ENCODE peak calls at places on chromosomes 1 and 21, in eight cellular contexts. M is K562; B is PC-9; Z is MM.1S; C is SK-N-SH; J is CD8-positive, alpha-beta T cell; N is uterus; P is upper lobe of left lung. Q is an unnamed sample. For H3K4me1, the result is how much of the 10 kb centered on the place peaks cover.

GRCh38 chr1:165452336-165453130 is 7.6 kb upstream of the RXRG start:
- DNase-seq in C (no peak), B (no peak), J (no peak), M (no peak), Z (no peak), P (no peak), N (no peak), Q (no peak)

GRCh38 chr1:202561726-202562442 is 148.4 kb downstream of the SYT2 start:
- DNase-seq in N (no peak), J (no peak), Z (peak), B (no peak), P (no peak), C (no peak), M (no peak), Q (no peak)

GRCh38 chr21:32920474-32920873 is 105.3 kb upstream of the OLIG2 start:
- DNase-seq in N (no peak), C (no peak), B (no peak), J (no peak), Z (no peak), P (no peak), M (no peak), Q (no peak)

GRCh38 chr1:58584082-58584895 is 7.2 kb upstream of the TACSTD2 start:
- DNase-seq in C (no peak), N (peak), P (peak), J (no peak), M (peak), B (peak), Z (peak), Q (no peak)

GRCh38 chr1:200435200-200435780 is 25.5 kb upstream of the ZNF281 start:
- DNase-seq in J (no peak), B (no peak), C (no peak), M (no peak), N (no peak), P (no peak), Z (no peak), Q (no peak)

GRCh38 chr1:218496561-218496960 is 151.4 kb downstream of the TGFB2 start:
- DNase-seq in N (no peak), J (no peak), B (peak), Z (no peak), P (no peak), M (no peak), C (no peak), Q (no peak)

GRCh38 chr1:210262897-210263272 is 30.3 kb downstream of the SERTAD4 start:
- DNase-seq in Z (no peak), N (no peak), P (no peak), C (no peak), M (no peak), J (no peak), B (no peak), Q (no peak)

GRCh38 chr1:228177936-228178710 is 12.5 kb downstream of the IBA57 start:
- DNase-seq in Z (no peak), C (no peak), B (no peak), M (no peak), P (no peak), J (no peak), N (no peak), Q (no peak)

GRCh38 chr21:14263879-14264278 is 47.9 kb downstream of the RBM11 start:
- DNase-seq in Z (no peak), C (no peak), B (no peak), N (no peak), P (no peak), M (peak), J (no peak), Q (no peak)

GRCh38 chr1:79811173-79811572 is 804.6 kb upstream of the ADGRL4 start:
- DNase-seq in M (no peak), Z (no peak), N (no peak), J (no peak), P (no peak), B (peak), C (no peak), Q (no peak)

GRCh38 chr1:29518183-29518835 is 282.0 kb downstream of the PTPRU start:
- DNase-seq in B (no peak), C (no peak), N (no peak), M (no peak), Z (no peak), J (no peak), P (no peak), Q (no peak)

GRCh38 chr1:245113649-245114048 is 41.1 kb upstream of the KIF26B start:
- DNase-seq in M (no peak), N (no peak), P (no peak), J (no peak), Z (no peak), B (no peak), C (no peak), Q (no peak)

GRCh38 chr1:202161151-202162048 is 998 bp upstream of the PTPN7 start:
- DNase-seq in J (no peak), N (no peak), B (no peak), Z (no peak), C (no peak), M (peak), P (no peak), Q (no peak)

GRCh38 chr1:10419351-10419750 is 10.9 kb upstream of the CENPS start:
- DNase-seq in Z (no peak), B (no peak), J (no peak), N (no peak), M (no peak), C (no peak), P (no peak), Q (no peak)

GRCh38 chr1:116465845-116466685 is 93.0 kb downstream of the ATP1A1 start:
- DNase-seq in B (no peak), Z (no peak), N (no peak), C (no peak), M (no peak), P (no peak), J (no peak), Q (no peak)

GRCh38 chr1:233315718-233316301 is 11.7 kb upstream of the MAP3K21 start:
- DNase-seq in Z (no peak), B (no peak), P (no peak), M (no peak), J (no peak), C (no peak), N (no peak), Q (no peak)

GRCh38 chr1:233627823-233628222 is 13.9 kb downstream of the KCNK1 start:
- DNase-seq in J (no peak), C (no peak), M (no peak), Z (peak), B (peak), P (no peak), N (no peak), Q (no peak)

GRCh38 chr21:15894596-15894995 is 164.8 kb downstream of the USP25 start:
- DNase-seq in N (no peak), B (no peak), J (no peak), P (no peak), M (no peak), Z (no peak), C (peak), Q (no peak)

GRCh38 chr1:54326577-54327385 is 79.4 kb downstream of the SSBP3 start:
- DNase-seq in M (no peak), J (no peak), P (no peak), N (no peak), B (no peak), C (no peak), Z (no peak), Q (no peak)

GRCh38 chr1:78091215-78091813 is 45.5 kb downstream of the GIPC2 start:
- DNase-seq in C (no peak), J (no peak), N (no peak), Z (no peak), M (peak), B (no peak), P (no peak), Q (no peak)

GRCh38 chr1:236083650-236084385 is 18.9 kb upstream of the NID1 start:
- DNase-seq in C (no peak), P (no peak), M (no peak), Z (no peak), J (no peak), B (no peak), N (no peak), Q (no peak)

GRCh38 chr1:228478912-228479665 is 8.1 kb upstream of the RNF187 start:
- DNase-seq in N (no peak), Z (peak), C (no peak), M (no peak), B (no peak), J (no peak), P (no peak), Q (no peak)

DNA sequence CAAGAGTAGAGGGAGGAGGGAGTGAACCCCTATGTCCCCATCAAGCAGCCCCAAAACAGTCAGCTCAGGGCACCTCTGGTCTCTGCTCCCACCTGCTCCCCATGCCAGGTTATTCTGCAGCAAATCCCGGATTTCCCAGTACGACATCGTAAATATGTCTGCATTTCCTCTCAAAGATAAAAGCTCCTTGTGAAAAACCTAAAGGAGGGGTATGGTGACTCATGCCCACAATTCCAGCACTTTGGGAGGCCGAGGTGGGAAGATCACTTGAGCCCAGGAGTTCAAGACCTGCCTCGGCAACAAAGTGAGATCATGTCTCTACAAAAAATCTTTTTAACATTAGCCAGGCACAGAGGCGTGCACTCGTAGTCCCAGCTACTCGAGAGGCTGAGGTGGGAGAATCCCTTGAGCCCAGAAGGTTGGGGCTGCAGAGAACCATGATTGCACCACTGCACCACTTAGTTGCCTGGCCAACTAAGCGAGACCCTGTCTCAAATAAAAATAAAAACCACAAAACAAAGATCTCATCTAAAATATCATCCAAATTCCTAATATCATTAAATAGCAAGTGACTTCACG is 7.1 kb downstream of the ACOT7 start:
- DNase-seq in N (no peak), M (no peak), J (no peak), P (no peak), Z (no peak), C (no peak), B (no peak), Q (no peak)
- TF ChIP-seq CTCF in N (no peak), M (no peak), J (no peak), P (no peak), Z (no peak), C (no peak), B (no peak), Q (no peak)

GRCh38 chr1:20665736-20666135 is 4.6 kb upstream of the DDOST start:
- DNase-seq in Z (no peak), C (no peak), J (no peak), B (no peak), M (no peak), N (no peak), P (no peak), Q (no peak)

GRCh38 chr1:20663969-20664715 is 3.0 kb upstream of the DDOST start:
- DNase-seq in C (no peak), Z (no peak), P (no peak), M (no peak), B (no peak), J (no peak), N (no peak), Q (no peak)

GRCh38 chr1:20668581-20668980 is 7.4 kb upstream of the DDOST start:
- DNase-seq in N (no peak), Z (no peak), M (no peak), P (no peak), C (no peak), B (no peak), J (no peak), Q (no peak)

GRCh38 chr1:20666804-20667203 is 5.6 kb upstream of the DDOST start:
- DNase-seq in M (peak), Z (peak), C (peak), N (no peak), J (no peak), P (no peak), B (no peak), Q (no peak)

DNA sequence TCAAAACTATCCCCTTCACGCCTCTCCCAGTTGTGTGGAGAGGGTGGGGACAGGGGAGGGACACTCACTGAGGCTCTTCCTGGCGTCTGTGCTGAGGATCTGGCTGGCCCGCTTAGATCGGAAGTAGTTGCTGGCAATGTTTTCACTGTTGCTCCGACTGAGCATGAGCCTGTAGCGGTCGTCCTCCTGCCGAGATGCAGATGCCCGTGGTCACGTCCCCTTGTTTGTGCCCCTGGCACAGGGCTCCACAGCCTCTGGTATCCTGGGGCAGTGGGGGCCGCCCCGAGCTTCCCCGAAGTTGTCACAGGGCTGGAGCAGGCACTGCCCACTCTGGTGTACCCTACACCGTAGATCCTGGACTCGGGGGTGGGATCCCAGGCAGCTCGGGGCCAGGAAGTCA is 5.0 kb upstream of the DDOST start:
- DNase-seq in N (no peak), P (no peak), B (no peak), C (no peak), Z (no peak), M (no peak), J (no peak), Q (no peak)
- H3K27ac ChIP-seq in N (peak), P (peak), B (no peak), C (no peak), Z (no peak), M (no peak), J (no peak), Q (no peak)

GRCh38 chr1:67589519-67590233 is 95.3 kb upstream of the GADD45A start:
- DNase-seq in M (peak), Z (no peak), P (no peak), N (no peak), J (no peak), B (no peak), C (no peak), Q (no peak)

GRCh38 chr1:67584938-67585337 is 100.1 kb upstream of the GADD45A start:
- DNase-seq in Z (no peak), B (no peak), C (no peak), P (no peak), J (no peak), M (no peak), N (no peak), Q (no peak)

GRCh38 chr1:67583462-67583950 is 101.5 kb upstream of the GADD45A start:
- DNase-seq in P (no peak), Z (no peak), J (no peak), N (no peak), C (no peak), B (no peak), M (no peak), Q (no peak)

GRCh38 chr1:67588186-67588865 is 96.7 kb upstream of the GADD45A start:
- DNase-seq in Z (no peak), M (no peak), P (no peak), N (peak), C (no peak), J (no peak), B (no peak), Q (no peak)

GRCh38 chr1:67586596-67586995 is 98.4 kb upstream of the GADD45A start:
- DNase-seq in C (no peak), P (no peak), M (no peak), B (no peak), N (no peak), J (no peak), Z (no peak), Q (no peak)
- H3K4me1 ChIP-seq in C (under half), P (under half), M (under half), B (under half), N (under half), J (under half), Z (under half), Q (under half)

GRCh38 chr1:34019741-34020552 is 145.1 kb downstream of the CSMD2 start:
- DNase-seq in J (no peak), C (no peak), B (no peak), M (no peak), P (no peak), N (no peak), Z (no peak), Q (no peak)

GRCh38 chr1:34009340-34009975 is 145.6 kb downstream of the HMGB4 start:
- DNase-seq in N (no peak), M (no peak), J (no peak), C (no peak), B (no peak), P (no peak), Z (no peak), Q (no peak)

GRCh38 chr1:34013136-34013535 is 149.3 kb downstream of the HMGB4 start:
- DNase-seq in N (no peak), C (no peak), P (no peak), B (no peak), J (no peak), Z (no peak), M (no peak), Q (no peak)

DNA sequence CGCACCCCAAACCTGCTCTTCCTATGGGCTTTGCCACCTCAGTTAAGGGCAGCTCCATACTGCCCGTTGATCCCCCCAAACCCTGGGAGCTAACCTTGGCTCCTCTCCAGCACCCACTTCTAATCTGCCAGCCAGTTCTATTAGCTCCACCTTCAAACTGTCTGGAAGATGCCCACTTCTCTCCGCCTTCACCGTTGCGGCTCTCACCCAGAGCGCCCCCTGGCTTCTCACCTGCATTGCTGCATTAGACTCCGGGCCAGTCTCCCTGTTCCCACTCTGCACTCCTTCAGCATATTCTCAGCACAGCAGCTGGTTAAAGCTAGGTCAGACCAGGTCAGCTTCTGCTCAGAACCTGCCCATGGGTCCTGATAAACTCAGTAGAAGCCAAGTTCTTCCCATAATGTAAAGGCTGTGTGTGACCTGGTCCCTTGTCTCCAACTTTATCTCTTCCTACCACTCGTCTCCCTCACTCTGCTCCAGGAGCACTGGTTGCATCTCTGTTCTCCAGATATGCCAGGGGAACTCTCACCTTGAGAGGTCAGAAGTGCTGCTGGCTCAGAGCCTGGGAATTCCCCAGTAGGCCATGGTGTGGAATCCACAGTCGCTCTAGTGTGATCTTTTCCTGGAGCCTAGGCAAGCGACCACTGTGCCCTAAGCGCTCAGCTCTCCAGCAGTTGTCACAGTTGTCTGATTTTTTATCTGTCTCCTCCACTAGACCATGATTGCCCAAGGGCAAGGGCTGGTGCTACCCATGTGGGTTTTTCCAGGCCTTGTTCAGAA is 150.3 kb downstream of the HMGB4 start:
- DNase-seq in N (no peak), C (peak), M (peak), Z (no peak), B (no peak), J (no peak), P (peak), Q (no peak)
- TF ChIP-seq CTCF in N (no peak), C (no peak), M (peak), Z (peak), B (peak), J (no peak), P (no peak), Q (no peak)

GRCh38 chr21:45640001-45640887 is 3.3 kb upstream of the PCBP3 start:
- DNase-seq in P (no peak), M (no peak), C (peak), Z (peak), B (no peak), N (no peak), J (no peak), Q (no peak)
- H3K27ac ChIP-seq in P (peak), M (no peak), C (peak), Z (peak), B (no peak), N (no peak), J (no peak), Q (no peak)

DNA sequence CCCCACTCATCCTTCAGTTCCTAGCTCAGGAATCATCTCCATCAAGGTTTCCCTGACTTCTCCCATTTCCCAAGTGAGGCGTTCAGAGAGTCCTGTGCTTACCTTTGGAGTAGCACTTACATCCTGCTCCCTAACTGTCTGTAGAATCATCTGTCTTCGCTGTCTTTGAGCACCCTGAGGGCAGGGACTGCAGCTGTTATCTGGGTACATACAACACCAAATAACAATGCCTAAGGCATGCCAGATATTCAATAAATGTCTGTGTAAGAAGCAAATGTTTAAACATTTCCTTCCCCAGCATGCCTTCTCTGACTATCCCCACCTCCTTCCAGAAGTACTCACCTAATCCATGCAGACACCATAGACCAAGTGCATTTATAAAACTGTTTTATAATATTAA is 65.4 kb downstream of the JAK1 start:
- DNase-seq in Z (no peak), N (no peak), C (no peak), B (no peak), P (no peak), M (no peak), J (no peak), Q (no peak)
- H3K4me1 ChIP-seq in Z (under half), N (under half), C (under half), B (under half), P (under half), M (under half), J (under half), Q (under half)